ENCODE peak calls at places on chromosomes 5 and 9, in four cellular contexts. C, I, D and B are unnamed samples.

GRCh38 chr9:26725573-26725972 is 167.0 kb downstream of the CAAP1 start:
- DNase-seq in C (no peak), I (no peak), D (no peak), B (no peak)

GRCh38 chr9:127980056-127980705 is 608 bp downstream of the EEIG1 start:
- DNase-seq in C (no peak), I (no peak), D (no peak), B (no peak)

GRCh38 chr9:96868709-96869108 is 14.4 kb upstream of the ZNF782 start:
- DNase-seq in C (no peak), I (no peak), D (no peak), B (no peak)

GRCh38 chr9:106111039-106111740 is 416.8 kb downstream of the TMEM38B start:
- DNase-seq in C (no peak), I (no peak), D (no peak), B (no peak)

GRCh38 chr5:1507961-1508678 is 15.6 kb downstream of the LPCAT1 start:
- DNase-seq in C (no peak), I (no peak), D (no peak), B (no peak)

GRCh38 chr9:89954229-89954628 is 349.4 kb downstream of the GADD45G start:
- DNase-seq in C (no peak), I (no peak), D (no peak), B (no peak)

GRCh38 chr5:7745882-7746735 is 104.8 kb downstream of the CFAP90 start:
- DNase-seq in C (peak), I (peak), D (peak), B (no peak)

GRCh38 chr5:147303251-147303650 is 68.4 kb downstream of the STK32A start:
- DNase-seq in C (no peak), I (no peak), D (no peak), B (no peak)

GRCh38 chr5:105508519-105508918 is 1945.9 kb upstream of the NUDT12 start:
- DNase-seq in C (no peak), I (no peak), D (peak), B (no peak)

GRCh38 chr9:134411451-134412297 is 85.4 kb downstream of the RXRA start:
- DNase-seq in C (no peak), I (no peak), D (no peak), B (no peak)

GRCh38 chr5:38226091-38226490 is 32.3 kb upstream of the EGFLAM start:
- DNase-seq in C (no peak), I (no peak), D (no peak), B (no peak)

GRCh38 chr5:95076395-95077165 is 208.3 kb downstream of the MCTP1 start:
- DNase-seq in C (no peak), I (no peak), D (no peak), B (no peak)

GRCh38 chr5:178249191-178249989 is 16.8 kb upstream of the PHYKPL start:
- DNase-seq in C (no peak), I (no peak), D (no peak), B (no peak)

GRCh38 chr5:169003721-169004481 is 297.0 kb downstream of the SLIT3 start:
- DNase-seq in C (no peak), I (no peak), D (no peak), B (no peak)
- TF ChIP-seq CTCF in C (no peak), I (no peak), D (peak), B (peak)

GRCh38 chr9:73667749-73668148 is 516.1 kb downstream of the ANXA1 start:
- DNase-seq in C (no peak), I (no peak), D (no peak), B (no peak)
- TF ChIP-seq CTCF in C (no peak), I (no peak), D (peak), B (no peak)

GRCh38 chr5:143196601-143197259 is 206.8 kb downstream of the NR3C1 start:
- DNase-seq in C (no peak), I (no peak), D (no peak), B (no peak)
- TF ChIP-seq CTCF in C (no peak), I (no peak), D (no peak), B (peak)

GRCh38 chr9:33209394-33209793 is 30.6 kb upstream of the SPINK4 start:
- DNase-seq in C (no peak), I (no peak), D (no peak), B (no peak)

GRCh38 chr9:33210006-33210715 is 29.8 kb upstream of the SPINK4 start:
- DNase-seq in C (no peak), I (no peak), D (no peak), B (no peak)

DNA sequence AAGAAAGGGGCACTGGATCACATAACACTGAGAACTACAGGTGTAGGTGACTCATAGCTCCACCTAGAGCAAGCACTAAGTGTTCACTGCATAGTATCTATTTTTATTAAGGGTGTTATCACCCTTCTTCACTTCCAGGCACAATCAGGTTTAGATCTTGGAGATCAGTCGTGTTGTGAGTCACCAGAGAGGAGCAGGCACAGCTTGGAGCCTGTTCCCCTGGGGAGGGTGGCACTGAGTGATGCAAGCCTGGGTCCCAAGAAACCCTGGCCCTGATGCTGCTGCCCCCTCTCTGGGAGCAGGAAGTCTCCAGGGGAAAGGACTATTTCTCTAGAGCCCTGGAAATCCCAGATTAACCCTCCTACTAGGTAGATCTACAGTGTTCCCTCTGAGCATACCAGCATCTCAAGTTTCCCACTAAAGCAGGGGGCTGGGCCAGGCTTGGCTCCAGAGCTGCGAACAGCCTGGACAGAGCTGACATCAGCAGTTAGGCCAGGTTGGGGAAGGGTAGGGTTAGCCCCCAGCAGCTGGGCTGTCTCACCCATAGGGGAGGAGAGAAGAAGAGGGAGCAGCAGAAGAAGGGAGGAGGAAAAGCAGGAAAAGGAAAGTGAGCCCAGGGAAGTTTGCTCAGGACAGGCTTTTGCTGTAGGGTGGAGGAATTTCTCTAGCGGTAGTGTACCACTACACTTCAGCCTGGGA is 28.1 kb upstream of the SPINK4 start:
- DNase-seq in C (no peak), I (no peak), D (peak), B (no peak)
- TF ChIP-seq CTCF in C (no peak), I (no peak), D (no peak), B (no peak)

GRCh38 chr5:176173647-176174046 is 64.6 kb upstream of the SIMC1 start:
- DNase-seq in C (no peak), I (no peak), D (no peak), B (peak)

GRCh38 chr5:176174345-176175025 is 63.7 kb upstream of the SIMC1 start:
- DNase-seq in C (no peak), I (no peak), D (no peak), B (peak)

GRCh38 chr5:176176231-176176630 is 62.0 kb upstream of the SIMC1 start:
- DNase-seq in C (no peak), I (no peak), D (no peak), B (no peak)

GRCh38 chr5:176172246-176172645 is 66.0 kb upstream of the SIMC1 start:
- DNase-seq in C (no peak), I (no peak), D (no peak), B (no peak)

DNA sequence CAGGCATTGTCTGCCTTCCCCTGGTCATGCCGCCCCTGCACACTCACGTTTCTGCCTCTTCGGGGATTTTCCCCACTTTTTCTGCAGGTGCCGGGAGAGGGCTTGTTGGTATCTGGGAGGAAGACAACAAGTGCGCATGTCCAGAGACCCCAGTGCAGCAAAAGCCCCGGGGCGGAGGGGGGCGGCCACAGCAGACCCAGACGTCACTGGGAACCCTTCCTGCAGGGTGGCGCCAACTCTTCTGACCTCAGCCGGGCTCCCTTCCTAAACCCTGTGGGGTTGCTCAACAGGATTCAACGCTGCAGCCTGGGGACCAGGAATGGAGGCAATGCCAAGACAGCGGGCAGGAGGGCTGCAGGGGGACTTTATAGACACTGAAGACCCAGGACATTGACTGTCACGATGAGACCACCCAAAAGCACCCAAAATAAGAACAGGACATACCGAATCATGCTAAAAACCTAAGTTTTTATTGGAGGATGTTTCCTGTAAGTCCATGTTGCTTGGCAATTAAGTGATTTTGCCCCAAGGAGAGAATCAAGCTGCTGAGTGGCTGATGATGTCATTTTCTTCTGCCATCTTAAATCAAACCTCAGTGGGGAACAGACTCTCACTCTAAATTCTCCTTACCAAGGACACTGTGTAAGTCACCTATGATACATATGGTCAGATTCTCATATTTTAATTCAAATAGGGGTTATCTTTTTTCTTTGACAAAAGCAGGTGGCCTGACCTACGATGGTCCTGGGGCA is 62.9 kb upstream of the SIMC1 start:
- DNase-seq in C (no peak), I (no peak), D (no peak), B (peak)
- TF ChIP-seq CTCF in C (no peak), I (no peak), D (no peak), B (no peak)

DNA sequence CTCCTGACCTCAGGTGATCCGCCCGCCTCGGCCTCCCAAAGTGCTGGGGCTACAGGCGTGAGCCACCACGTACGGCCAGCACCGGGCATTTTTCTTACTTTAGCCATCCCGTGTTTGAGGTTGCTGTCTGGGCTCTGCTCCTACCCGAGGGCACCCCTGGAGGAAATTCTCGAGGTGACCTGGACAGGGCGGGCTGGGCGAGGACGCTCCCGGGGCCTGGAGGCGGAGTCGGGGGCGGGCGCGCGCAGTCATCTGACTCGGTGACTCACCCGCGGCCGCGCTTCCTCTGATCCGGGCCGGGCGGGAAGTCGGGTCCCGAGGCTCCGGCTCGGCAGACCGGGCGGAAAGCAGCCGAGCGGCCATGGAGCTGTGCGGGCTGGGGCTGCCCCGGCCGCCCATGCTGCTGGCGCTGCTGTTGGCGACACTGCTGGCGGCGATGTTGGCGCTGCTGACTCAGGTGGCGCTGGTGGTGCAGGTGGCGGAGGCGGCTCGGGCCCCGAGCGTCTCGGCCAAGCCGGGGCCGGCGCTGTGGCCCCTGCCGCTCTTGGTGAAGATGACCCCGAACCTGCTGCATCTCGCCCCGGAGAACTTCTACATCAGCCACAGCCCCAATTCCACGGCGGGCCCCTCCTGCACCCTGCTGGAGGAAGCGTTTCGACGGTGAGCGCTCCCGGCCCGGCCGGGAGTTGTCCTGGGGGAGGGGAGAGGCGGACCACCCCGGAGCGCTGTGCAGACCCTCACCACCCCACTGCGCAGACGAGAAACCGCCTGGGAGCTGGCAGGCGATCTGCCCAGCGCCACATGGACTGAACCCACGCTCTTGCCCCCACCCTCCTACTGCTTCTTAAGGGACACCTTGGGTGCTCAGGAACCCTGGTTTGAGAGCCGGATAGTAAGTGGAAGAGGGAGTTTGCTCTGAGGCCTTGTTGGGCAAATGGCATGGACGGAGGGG is at the start of gene HEXB:
- DNase-seq in C (peak), I (peak), D (peak), B (peak)
- TF ChIP-seq CTCF in C (no peak), I (no peak), D (no peak), B (no peak)

DNA sequence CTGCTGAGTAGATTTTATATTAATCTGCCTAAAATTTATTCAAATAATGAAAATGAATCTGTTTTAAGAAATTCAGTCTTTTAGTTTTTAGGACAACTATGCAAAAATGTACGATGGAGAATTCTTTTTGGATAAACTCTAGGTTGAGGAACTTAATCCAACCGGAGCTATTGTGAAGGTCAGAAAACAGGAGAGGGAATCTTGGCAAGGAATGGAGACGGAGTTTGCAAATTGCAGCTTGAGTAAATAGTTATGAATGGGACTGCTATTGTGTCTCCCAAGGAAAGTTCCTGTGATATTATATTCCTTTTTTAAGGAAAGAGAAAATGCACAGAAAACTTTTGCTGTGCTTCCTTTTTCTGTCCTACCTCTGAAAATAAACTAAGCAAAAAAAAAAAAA is 67.9 kb downstream of the IQGAP2 start:
- DNase-seq in C (no peak), I (no peak), D (no peak), B (no peak)
- TF ChIP-seq CTCF in C (no peak), I (no peak), D (no peak), B (no peak)

DNA sequence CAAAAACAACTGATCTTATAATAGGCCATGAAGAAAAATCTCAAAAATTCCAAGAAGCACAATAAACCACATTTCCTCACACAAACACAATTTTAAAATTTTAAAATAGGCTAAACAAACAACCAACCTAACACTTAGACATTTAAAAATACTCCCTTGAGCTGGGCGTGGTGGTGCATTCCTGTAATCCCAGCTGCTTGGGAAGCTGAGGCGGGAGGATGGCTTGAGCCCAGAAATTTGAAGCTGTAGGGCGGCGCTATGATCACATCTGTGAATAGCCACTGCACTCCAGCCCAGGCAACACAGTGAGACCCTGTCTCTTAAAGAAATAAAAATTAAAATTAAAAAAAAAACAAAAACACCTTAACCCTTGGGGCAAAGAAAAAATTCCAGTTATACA is 36.9 kb upstream of the TESK1 start:
- DNase-seq in C (no peak), I (no peak), D (no peak), B (no peak)
- TF ChIP-seq CTCF in C (no peak), I (no peak), D (no peak), B (no peak)

GRCh38 chr5:32522429-32523143 is 62.8 kb upstream of the SUB1 start:
- DNase-seq in C (no peak), I (no peak), D (peak), B (no peak)
- TF ChIP-seq CTCF in C (no peak), I (no peak), D (no peak), B (no peak)